ENCODE peak calls at places on chromosomes 1 and 21, in four cellular contexts. W is iPS DF 6.9, Q is Calu3, H is MM.1S. Y is an unnamed sample.

GRCh38 chr1:9451086-9451485 is 88.2 kb upstream of the SLC25A33 start:
- DNase-seq in W (no peak), Q (no peak), H (no peak), Y (no peak)

GRCh38 chr1:210394281-210394798 is 65.6 kb downstream of the HHAT start:
- DNase-seq in W (no peak), Q (no peak), H (no peak), Y (no peak)

GRCh38 chr1:229171934-229172333 is 99.0 kb upstream of the RAB4A start:
- DNase-seq in W (no peak), Q (peak; percentile 63), H (no peak), Y (no peak)

GRCh38 chr1:53088616-53089300 is 26.7 kb downstream of the PODN start:
- DNase-seq in W (no peak), Q (no peak), H (no peak), Y (no peak)

GRCh38 chr1:42941640-42942330 is 16.9 kb downstream of the SLC2A1 start:
- DNase-seq in W (no peak), Q (peak; percentile 81), H (no peak), Y (no peak)

GRCh38 chr1:99685516-99686180 is 39.7 kb downstream of the PALMD start:
- DNase-seq in W (peak; percentile 20), Q (peak; percentile 70), H (peak; percentile 80), Y (peak; percentile 61)

GRCh38 chr1:7469255-7469938 is 301.7 kb upstream of the VAMP3 start:
- DNase-seq in W (no peak), Q (no peak), H (no peak), Y (no peak)

GRCh38 chr1:17475729-17476128 is 36.3 kb upstream of the RCC2 start:
- DNase-seq in W (no peak), Q (peak; percentile 28), H (no peak), Y (no peak)

GRCh38 chr1:104991702-104992101 is 1242.0 kb downstream of the AMY1C start:
- DNase-seq in W (no peak), Q (no peak), H (no peak), Y (no peak)

GRCh38 chr1:172912765-172913260 is 137.9 kb downstream of the TNFSF18 start:
- DNase-seq in W (no peak), Q (no peak), H (no peak), Y (peak; percentile 22)

GRCh38 chr1:160629286-160630210 is 17.3 kb downstream of the SLAMF1 start:
- DNase-seq in W (no peak), Q (no peak), H (peak; percentile 78), Y (no peak)

GRCh38 chr1:205945056-205945455 is 1.8 kb upstream of the SLC26A9 start:
- DNase-seq in W (no peak), Q (no peak), H (no peak), Y (no peak)

GRCh38 chr1:205043866-205044265 is 854 bp downstream of the CNTN2 start:
- DNase-seq in W (no peak), Q (no peak), H (no peak), Y (no peak)

GRCh38 chr1:200627548-200628222 is 7.1 kb upstream of the KIF14 start:
- DNase-seq in W (no peak), Q (no peak), H (no peak), Y (no peak)

GRCh38 chr1:228373004-228373680 is 33.5 kb downstream of the TRIM11 start:
- DNase-seq in W (no peak), Q (no peak), H (no peak), Y (no peak)

GRCh38 chr1:207830788-207831187 is 78.9 kb downstream of the CD46 start:
- DNase-seq in W (no peak), Q (no peak), H (no peak), Y (no peak)

GRCh38 chr1:22838965-22839364 is 128.3 kb downstream of the EPHB2 start:
- DNase-seq in W (no peak), Q (no peak), H (no peak), Y (no peak)

GRCh38 chr1:8397511-8397910 is 79.6 kb downstream of the SLC45A1 start:
- DNase-seq in W (no peak), Q (no peak), H (peak; percentile 53), Y (peak; percentile 53)

GRCh38 chr1:159826436-159827101 is at the start of gene SLAMF8:
- DNase-seq in W (no peak), Q (no peak), H (no peak), Y (no peak)

GRCh38 chr1:156510709-156511108 is 10.1 kb upstream of the MEF2D start:
- DNase-seq in W (no peak), Q (no peak), H (peak; percentile 4), Y (no peak)

GRCh38 chr1:113849072-113849471 is 22.4 kb downstream of the PTPN22 start:
- DNase-seq in W (no peak), Q (no peak), H (no peak), Y (no peak)

GRCh38 chr1:39378377-39378776 is 113.1 kb upstream of the BMP8A start:
- DNase-seq in W (peak; percentile 31), Q (peak; percentile 74), H (peak; percentile 20), Y (peak; percentile 29)

GRCh38 chr1:221567859-221568507 is 173.9 kb downstream of the DUSP10 start:
- DNase-seq in W (no peak), Q (no peak), H (no peak), Y (no peak)

GRCh38 chr1:174262747-174263241 is 103.5 kb downstream of the RABGAP1L start:
- DNase-seq in W (no peak), Q (peak; percentile 35), H (peak; percentile 71), Y (peak; percentile 92)

GRCh38 chr1:211217392-211217791 is 41.8 kb upstream of the RCOR3 start:
- DNase-seq in W (no peak), Q (no peak), H (no peak), Y (no peak)

GRCh38 chr1:82321794-82322193 is 521.1 kb downstream of the ADGRL2 start:
- DNase-seq in W (no peak), Q (no peak), H (no peak), Y (no peak)

GRCh38 chr21:35940074-35940927 is 120.0 kb downstream of the SETD4 start:
- DNase-seq in W (peak; percentile 35), Q (peak; percentile 41), H (peak; percentile 87), Y (peak; percentile 48)

GRCh38 chr1:29972664-29973063 is 736.3 kb downstream of the PTPRU start:
- DNase-seq in W (no peak), Q (no peak), H (no peak), Y (no peak)

GRCh38 chr1:235018161-235018560 is 110.5 kb downstream of the TOMM20 start:
- DNase-seq in W (no peak), Q (no peak), H (no peak), Y (no peak)

GRCh38 chr1:7975212-7975865 is 13.8 kb downstream of the PARK7 start:
- DNase-seq in W (peak; percentile 82), Q (peak; percentile 83), H (no peak), Y (peak; percentile 54)

GRCh38 chr1:99808391-99809115 is 41.6 kb upstream of the AGL start:
- DNase-seq in W (peak; percentile 52), Q (peak; percentile 41), H (peak; percentile 53), Y (peak; percentile 84)

GRCh38 chr1:219365435-219365834 is 191.8 kb downstream of the LYPLAL1 start:
- DNase-seq in W (no peak), Q (no peak), H (no peak), Y (no peak)

GRCh38 chr1:92792340-92792782 is 7.5 kb upstream of the EVI5 start:
- DNase-seq in W (no peak), Q (no peak), H (no peak), Y (no peak)

GRCh38 chr21:28943631-28944030 is 49.0 kb downstream of the LTN1 start:
- DNase-seq in W (no peak), Q (no peak), H (no peak), Y (no peak)

GRCh38 chr1:3518756-3519155 is 64.3 kb downstream of the ARHGEF16 start:
- DNase-seq in W (no peak), Q (no peak), H (no peak), Y (no peak)

Y was measured in OCI-LY7.